ENCODE peak calls at places on chromosomes 12 and 14, in five cellular contexts. U is OCI-LY7; B is CD8-positive, alpha-beta T cell; X is ovary; T is uterus. Z is an unnamed sample. For H3K4me1, the result is how much of the 10 kb centered on the place peaks cover.

GRCh38 chr12:77342275-77342674 is 276.9 kb upstream of the E2F7 start:
- DNase-seq in U (no peak), B (no peak), X (no peak), T (no peak), Z (no peak)

GRCh38 chr12:109489016-109489954 is 11.9 kb downstream of the UBE3B start:
- DNase-seq in B (no peak), U (no peak), X (no peak), T (no peak), Z (no peak)

GRCh38 chr12:57591567-57592325 is 754 bp downstream of the PIP4K2C start:
- DNase-seq in B (no peak), X (no peak), T (no peak), U (no peak), Z (no peak)

GRCh38 chr12:40577834-40578233 is 114.4 kb upstream of the CNTN1 start:
- DNase-seq in B (no peak), X (no peak), T (no peak), U (no peak), Z (no peak)

GRCh38 chr14:42633504-42634095 is 1026.9 kb downstream of the LRFN5 start:
- DNase-seq in B (no peak), U (no peak), T (no peak), X (no peak), Z (no peak)

GRCh38 chr14:105440992-105441391 is 21.4 kb downstream of the MTA1 start:
- DNase-seq in T (no peak), B (no peak), U (no peak), X (no peak), Z (no peak)

GRCh38 chr14:48526307-48526706 is 850.9 kb upstream of the MDGA2 start:
- DNase-seq in B (no peak), T (no peak), X (no peak), U (no peak), Z (no peak)

GRCh38 chr12:13537623-13538022 is 341.1 kb downstream of the EMP1 start:
- DNase-seq in T (no peak), U (no peak), X (no peak), B (no peak), Z (no peak)

GRCh38 chr14:24171422-24172260 is at the start of gene REC8:
- DNase-seq in X (peak), U (no peak), B (peak), T (peak), Z (no peak)

GRCh38 chr12:123389560-123390351 is 5.8 kb downstream of the KMT5A start:
- DNase-seq in X (peak), B (no peak), U (peak), T (no peak), Z (peak)

GRCh38 chr12:132700212-132700913 is 10.3 kb upstream of the PGAM5 start:
- DNase-seq in X (no peak), B (no peak), T (no peak), U (no peak), Z (no peak)

GRCh38 chr12:122128481-122128880 is 45.5 kb downstream of the IL31 start:
- DNase-seq in T (no peak), U (no peak), B (no peak), X (no peak), Z (no peak)

GRCh38 chr12:34206061-34206785 is 183.9 kb downstream of the ALG10 start:
- DNase-seq in X (no peak), T (no peak), U (no peak), B (no peak), Z (no peak)

GRCh38 chr12:89859513-89860220 is 151.0 kb upstream of the ATP2B1 start:
- DNase-seq in U (peak), B (no peak), T (no peak), X (no peak), Z (no peak)

GRCh38 chr12:57518920-57519757 is 1.2 kb downstream of the DDIT3 start:
- DNase-seq in X (no peak), T (peak), B (no peak), U (peak), Z (no peak)

GRCh38 chr14:66624319-66624937 is 116.5 kb downstream of the GPHN start:
- DNase-seq in U (peak), B (no peak), X (no peak), T (no peak), Z (peak)

GRCh38 chr12:54159140-54159539 is 29.6 kb downstream of the SMUG1 start:
- DNase-seq in X (no peak), U (peak), B (no peak), T (no peak), Z (no peak)

GRCh38 chr12:57983150-57983857 is 41.9 kb downstream of the ATP23 start:
- DNase-seq in X (no peak), T (no peak), B (no peak), U (peak), Z (peak)

GRCh38 chr14:99036594-99037293 is 235.3 kb downstream of the BCL11B start:
- DNase-seq in U (no peak), X (no peak), T (no peak), B (no peak), Z (no peak)

GRCh38 chr14:92653162-92653651 is 95.2 kb downstream of the LGMN start:
- DNase-seq in X (no peak), B (peak), T (no peak), U (no peak), Z (no peak)

GRCh38 chr14:71579331-71579730 is 352.9 kb upstream of the RGS6 start:
- DNase-seq in T (no peak), B (no peak), U (no peak), X (no peak), Z (no peak)

GRCh38 chr12:48946206-48946605 is 11.1 kb downstream of the ARF3 start:
- DNase-seq in U (no peak), X (no peak), T (no peak), B (no peak), Z (no peak)

GRCh38 chr12:32501835-32502333 is 102.5 kb downstream of the FGD4 start:
- DNase-seq in X (peak), B (no peak), T (peak), U (no peak), Z (no peak)

GRCh38 chr12:127984386-127985055 is 282.4 kb upstream of the TMEM132C start:
- DNase-seq in U (no peak), T (no peak), X (no peak), B (no peak), Z (no peak)

GRCh38 chr12:10943167-10943566 is 4.1 kb upstream of the TAS2R14 start:
- DNase-seq in B (no peak), X (no peak), U (no peak), T (no peak), Z (no peak)

GRCh38 chr14:51182166-51182565 is 57.9 kb upstream of the TMX1 start:
- DNase-seq in X (no peak), B (no peak), T (no peak), U (no peak), Z (no peak)

GRCh38 chr14:92651793-92652382 is 96.5 kb downstream of the LGMN start:
- DNase-seq in U (no peak), T (no peak), X (no peak), B (peak), Z (no peak)

GRCh38 chr12:58703911-58704310 is 216.4 kb downstream of the LRIG3 start:
- DNase-seq in U (no peak), X (no peak), T (no peak), B (no peak), Z (no peak)

GRCh38 chr12:94107910-94108309 is 40.5 kb upstream of the PLXNC1 start:
- DNase-seq in X (no peak), B (no peak), T (no peak), U (no peak), Z (no peak)

GRCh38 chr12:108312885-108313203 is 26.3 kb downstream of the CMKLR1 start:
- DNase-seq in U (no peak), B (no peak), X (no peak), T (peak), Z (no peak)

GRCh38 chr14:96117997-96118790 is 79.0 kb downstream of the C14orf132 start:
- DNase-seq in B (no peak), T (no peak), U (no peak), X (no peak), Z (no peak)

GRCh38 chr14:54026671-54027070 is 70.0 kb upstream of the BMP4 start:
- DNase-seq in U (no peak), B (no peak), T (no peak), X (no peak), Z (no peak)

GRCh38 chr12:56862264-56862663 is 71.9 kb downstream of the SDR9C7 start:
- DNase-seq in B (no peak), X (no peak), U (no peak), T (no peak), Z (no peak)

DNA sequence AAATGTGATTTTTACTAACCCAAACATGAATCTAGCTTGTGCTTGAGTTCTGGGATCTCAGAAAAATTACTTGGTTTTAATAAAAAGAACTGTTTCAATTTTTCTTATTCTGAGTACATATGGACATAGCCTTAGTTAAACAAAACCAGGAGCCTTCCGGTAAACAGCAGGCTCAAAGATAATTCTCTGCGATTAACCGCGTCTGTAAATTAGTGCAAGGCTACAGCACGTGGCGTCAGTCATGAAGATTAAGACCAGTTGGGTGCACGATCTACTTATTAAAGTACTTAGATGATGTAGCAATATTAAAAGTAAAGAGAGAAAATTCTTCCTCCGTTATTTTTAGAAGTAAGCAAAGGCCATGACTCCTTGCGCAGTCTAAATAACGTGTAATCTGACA is 707 bp downstream of the KCNJ8 start:
- DNase-seq in U (no peak), B (no peak), X (no peak), T (no peak), Z (no peak)
- H3K4me3 ChIP-seq in U (no peak), B (no peak), X (peak), T (peak), Z (no peak)

GRCh38 chr12:113056381-113056630 is 224 bp upstream of the DTX1 start:
- DNase-seq in B (no peak), T (no peak), U (no peak), X (no peak), Z (no peak)
- H3K4me1 ChIP-seq in B (under half), T (under half), U (half or more), X (under half), Z (half or more)

GRCh38 chr12:29521951-29522350 is 24.5 kb upstream of the OVCH1 start:
- DNase-seq in X (no peak), U (no peak), T (no peak), B (no peak), Z (no peak)
- H3K4me3 ChIP-seq in X (no peak), U (no peak), T (no peak), B (no peak), Z (no peak)

DNA sequence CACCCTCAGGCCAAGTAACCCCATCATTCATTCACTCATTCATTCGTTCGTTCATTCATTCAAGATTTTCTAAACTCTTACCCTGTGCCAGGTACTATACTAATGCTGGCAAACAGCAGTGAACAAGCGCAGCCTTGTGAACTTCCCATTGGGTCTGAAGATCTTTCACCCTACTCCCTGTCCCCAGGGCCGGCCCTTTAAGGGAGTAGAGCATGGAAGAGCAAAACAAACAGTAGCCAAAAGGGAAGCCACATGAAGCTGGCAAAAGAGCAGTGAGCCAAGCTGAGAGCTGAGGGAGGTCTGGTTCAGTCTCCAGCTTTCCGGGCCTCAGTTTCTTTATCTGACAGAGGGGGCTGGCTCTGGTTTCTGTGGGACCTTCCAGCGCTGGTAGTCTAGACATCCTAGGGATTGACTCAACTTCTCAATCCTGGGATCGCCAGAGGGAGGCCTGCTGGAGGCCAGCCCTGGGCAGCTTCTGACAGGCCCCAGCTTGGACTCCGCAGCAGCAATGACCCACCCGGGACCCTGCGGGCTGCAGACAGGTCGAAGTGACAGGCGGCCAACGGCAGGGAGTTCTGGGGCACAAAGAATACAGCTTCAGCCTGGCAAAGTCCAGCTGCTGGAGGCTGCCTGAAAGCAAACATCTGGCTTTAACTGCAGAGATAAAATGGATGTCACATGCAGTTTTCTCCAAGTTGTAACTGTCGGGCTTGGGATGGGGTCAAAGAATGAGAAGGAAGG is 27.1 kb downstream of the ACTN1 start:
- DNase-seq in T (no peak), B (no peak), U (no peak), X (peak), Z (no peak)
- H3K4me1 ChIP-seq in T (under half), B (half or more), U (under half), X (under half), Z (under half)

GRCh38 chr12:71439362-71439612 is 311 bp upstream of the LGR5 start:
- DNase-seq in X (no peak), U (no peak), B (no peak), T (no peak), Z (no peak)
- H3K4me3 ChIP-seq in X (peak), U (no peak), B (peak), T (peak), Z (no peak)

Z was measured in DND-41.